ENCODE peak calls at places on chromosomes 4 and X, in four cellular contexts. One of them, this sample, is unnamed. For H3K4me1, the result is how much of the 10 kb centered on the place peaks cover.

GRCh38 chrX:84796321-84796720 is 207.4 kb upstream of the APOOL start:
- DNase-seq in HepG2: no peak
- DNase-seq in H1: no peak
- DNase-seq in GM12878: no peak
- DNase-seq in this sample: no peak

GRCh38 chrX:71671938-71672337 is 4.6 kb downstream of the LOC101059915 start:
- DNase-seq in HepG2: no peak
- DNase-seq in H1: no peak
- DNase-seq in GM12878: no peak
- DNase-seq in this sample: no peak

GRCh38 chrX:112834016-112834855 is 6.4 kb downstream of the AMOT start:
- DNase-seq in HepG2: no peak
- DNase-seq in H1: no peak
- DNase-seq in GM12878: no peak
- DNase-seq in this sample: no peak

GRCh38 chrX:39749728-39750127 is 348.0 kb downstream of the BCOR start:
- DNase-seq in HepG2: no peak
- DNase-seq in H1: no peak
- DNase-seq in GM12878: no peak
- DNase-seq in this sample: no peak

GRCh38 chr4:70705146-70705855 is 16.5 kb upstream of the RUFY3 start:
- DNase-seq in HepG2: peak
- DNase-seq in H1: peak
- DNase-seq in GM12878: no peak
- DNase-seq in this sample: no peak

GRCh38 chr4:26161030-26161824 is 159.6 kb upstream of the RBPJ start:
- DNase-seq in HepG2: peak
- DNase-seq in H1: no peak
- DNase-seq in GM12878: no peak
- DNase-seq in this sample: no peak

GRCh38 chr4:129900430-129900953 is 804.5 kb downstream of the C4orf33 start:
- DNase-seq in HepG2: peak
- DNase-seq in H1: no peak
- DNase-seq in GM12878: no peak
- DNase-seq in this sample: no peak

GRCh38 chrX:77451041-77451440 is 3.9 kb downstream of the FGF16 start:
- DNase-seq in HepG2: no peak
- DNase-seq in H1: no peak
- DNase-seq in GM12878: no peak
- DNase-seq in this sample: no peak

GRCh38 chrX:134443020-134443419 is 16.9 kb upstream of the HPRT1 start:
- DNase-seq in HepG2: no peak
- DNase-seq in H1: no peak
- DNase-seq in GM12878: no peak
- DNase-seq in this sample: no peak

GRCh38 chr4:132382243-132382642 is 766.9 kb upstream of the PCDH10 start:
- DNase-seq in HepG2: no peak
- DNase-seq in H1: no peak
- DNase-seq in GM12878: no peak
- DNase-seq in this sample: no peak

GRCh38 chr4:76626686-76627465 is 191.8 kb downstream of the SHROOM3 start:
- DNase-seq in HepG2: peak
- DNase-seq in H1: no peak
- DNase-seq in GM12878: no peak
- DNase-seq in this sample: no peak

GRCh38 chrX:2696698-2697215 is 5.7 kb downstream of the CD99 start:
- DNase-seq in HepG2: no peak
- DNase-seq in H1: no peak
- DNase-seq in GM12878: peak
- DNase-seq in this sample: no peak

GRCh38 chrX:137194164-137194563 is 160.4 kb upstream of the GPR101 start:
- DNase-seq in HepG2: peak
- DNase-seq in H1: peak
- DNase-seq in GM12878: peak
- DNase-seq in this sample: peak

GRCh38 chr4:146522098-146522861 is 540 bp upstream of the SLC10A7 start:
- DNase-seq in HepG2: peak
- DNase-seq in H1: peak
- DNase-seq in GM12878: peak
- DNase-seq in this sample: peak

GRCh38 chrX:19698125-19698524 is 182.8 kb upstream of the MAP3K15 start:
- DNase-seq in HepG2: no peak
- DNase-seq in H1: no peak
- DNase-seq in GM12878: no peak
- DNase-seq in this sample: no peak

GRCh38 chr4:28277931-28278330 is 1417.3 kb downstream of the STIM2 start:
- DNase-seq in HepG2: no peak
- DNase-seq in H1: no peak
- DNase-seq in GM12878: no peak
- DNase-seq in this sample: no peak

GRCh38 chrX:132651411-132652086 is 162.7 kb upstream of the MBNL3 start:
- DNase-seq in HepG2: no peak
- DNase-seq in H1: no peak
- DNase-seq in GM12878: no peak
- DNase-seq in this sample: no peak

GRCh38 chr4:43453058-43453457 is 560.5 kb downstream of the GRXCR1 start:
- DNase-seq in HepG2: no peak
- DNase-seq in H1: no peak
- DNase-seq in GM12878: no peak
- DNase-seq in this sample: no peak

GRCh38 chr4:107008115-107008514 is 28.0 kb downstream of the DKK2 start:
- DNase-seq in HepG2: no peak
- DNase-seq in H1: no peak
- DNase-seq in GM12878: no peak
- DNase-seq in this sample: no peak

GRCh38 chr4:26463386-26463785 is 26.9 kb downstream of the CCKAR start:
- DNase-seq in HepG2: no peak
- DNase-seq in H1: no peak
- DNase-seq in GM12878: no peak
- DNase-seq in this sample: no peak

GRCh38 chr4:164396439-164396838 is 357.5 kb upstream of the SMIM31 start:
- DNase-seq in HepG2: no peak
- DNase-seq in H1: no peak
- DNase-seq in GM12878: no peak
- DNase-seq in this sample: no peak

GRCh38 chrX:49246541-49246940 is 11.3 kb downstream of the CCDC22 start:
- DNase-seq in HepG2: no peak
- DNase-seq in H1: no peak
- DNase-seq in GM12878: no peak
- DNase-seq in this sample: no peak

GRCh38 chr4:37837446-37837845 is 11.0 kb downstream of the PGM2 start:
- DNase-seq in HepG2: no peak
- DNase-seq in H1: no peak
- DNase-seq in GM12878: no peak
- DNase-seq in this sample: no peak

GRCh38 chrX:152915541-152916241 is 17.8 kb downstream of the ZNF185 start:
- DNase-seq in HepG2: peak
- DNase-seq in H1: peak
- DNase-seq in GM12878: no peak
- DNase-seq in this sample: no peak

GRCh38 chrX:136126892-136127406 is 20.4 kb upstream of the FHL1 start:
- DNase-seq in HepG2: no peak
- DNase-seq in H1: no peak
- DNase-seq in GM12878: no peak
- DNase-seq in this sample: no peak

GRCh38 chr4:2413821-2414610 is 4.4 kb downstream of the ZFYVE28 start:
- DNase-seq in HepG2: no peak
- DNase-seq in H1: peak
- DNase-seq in GM12878: no peak
- DNase-seq in this sample: no peak

GRCh38 chr4:9947168-9948062 is 73.9 kb downstream of the SLC2A9 start:
- DNase-seq in HepG2: no peak
- DNase-seq in H1: peak
- DNase-seq in GM12878: no peak
- DNase-seq in this sample: no peak

GRCh38 chr4:57410331-57411052 is 300.3 kb upstream of the IGFBP7 start:
- DNase-seq in HepG2: no peak
- DNase-seq in H1: no peak
- DNase-seq in GM12878: no peak
- DNase-seq in this sample: no peak

GRCh38 chr4:182644326-182645050 is 272.7 kb downstream of the DCTD start:
- DNase-seq in HepG2: no peak
- DNase-seq in H1: no peak
- DNase-seq in GM12878: no peak
- DNase-seq in this sample: no peak

GRCh38 chrX:155745792-155746191 is 133.0 kb upstream of the TMLHE start:
- DNase-seq in HepG2: peak
- DNase-seq in H1: no peak
- DNase-seq in GM12878: no peak
- DNase-seq in this sample: no peak

GRCh38 chr4:132266374-132266773 is 882.7 kb upstream of the PCDH10 start:
- DNase-seq in HepG2: no peak
- DNase-seq in H1: no peak
- DNase-seq in GM12878: no peak
- DNase-seq in this sample: no peak

GRCh38 chr4:148044889-148045352 is 313.0 kb downstream of the ARHGAP10 start:
- DNase-seq in HepG2: peak
- DNase-seq in H1: no peak
- DNase-seq in GM12878: peak
- DNase-seq in this sample: no peak

GRCh38 chrX:72029473-72030411 is 102.0 kb downstream of the RTL5 start:
- DNase-seq in HepG2: peak
- DNase-seq in H1: peak
- DNase-seq in GM12878: no peak
- DNase-seq in this sample: no peak

DNA sequence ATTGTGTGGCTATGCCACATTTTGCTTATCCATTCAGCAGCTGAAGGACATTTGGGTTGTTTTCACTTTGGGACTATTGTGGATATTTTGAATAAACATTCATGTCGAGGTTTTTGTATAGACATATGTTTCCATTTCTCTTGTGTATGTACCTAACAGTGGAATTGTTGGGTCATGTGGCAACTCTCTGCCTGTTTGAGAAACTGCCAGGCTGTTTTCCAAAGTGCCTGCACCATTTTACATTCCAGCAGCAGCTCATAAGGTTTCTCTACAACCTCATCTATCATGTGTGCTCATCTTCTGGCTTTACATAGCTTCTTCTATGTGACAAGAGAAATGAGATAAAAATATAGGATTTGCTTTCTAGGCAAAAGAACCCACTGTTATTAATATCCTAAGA is 29.5 kb upstream of the TSPAN5 start:
- DNase-seq in HepG2: no peak
- DNase-seq in H1: no peak
- DNase-seq in GM12878: no peak
- DNase-seq in this sample: no peak
- H3K4me1 ChIP-seq in HepG2: under half
- H3K4me1 ChIP-seq in H1: under half
- H3K4me1 ChIP-seq in GM12878: under half
- H3K4me1 ChIP-seq in this sample: under half

GRCh38 chrX:118208476-118208875 is 91.9 kb upstream of the KLHL13 start:
- DNase-seq in HepG2: no peak
- DNase-seq in H1: no peak
- DNase-seq in GM12878: no peak
- DNase-seq in this sample: no peak

GRCh38 chrX:118215346-118215745 is 98.7 kb upstream of the KLHL13 start:
- DNase-seq in HepG2: no peak
- DNase-seq in H1: no peak
- DNase-seq in GM12878: no peak
- DNase-seq in this sample: no peak

GRCh38 chrX:118212817-118213183 is 96.2 kb upstream of the KLHL13 start:
- DNase-seq in HepG2: no peak
- DNase-seq in H1: no peak
- DNase-seq in GM12878: peak
- DNase-seq in this sample: no peak

GRCh38 chrX:118216086-118216485 is 99.5 kb upstream of the KLHL13 start:
- DNase-seq in HepG2: no peak
- DNase-seq in H1: no peak
- DNase-seq in GM12878: no peak
- DNase-seq in this sample: no peak

GRCh38 chrX:118211891-118212816 is 95.5 kb upstream of the KLHL13 start:
- DNase-seq in HepG2: no peak
- DNase-seq in H1: no peak
- DNase-seq in GM12878: no peak
- DNase-seq in this sample: no peak
- H3K4me3 ChIP-seq in HepG2: no peak
- H3K4me3 ChIP-seq in H1: no peak
- H3K4me3 ChIP-seq in GM12878: peak
- H3K4me3 ChIP-seq in this sample: no peak

GRCh38 chrX:45749375-45749774 is 548.7 kb upstream of the DIPK2B start:
- DNase-seq in HepG2: no peak
- DNase-seq in H1: no peak
- DNase-seq in GM12878: no peak
- DNase-seq in this sample: no peak
- TF ChIP-seq SUZ12 in HepG2: no peak
- TF ChIP-seq SUZ12 in H1: no peak
- TF ChIP-seq SUZ12 in GM12878: no peak
- TF ChIP-seq SUZ12 in this sample: no peak

DNA sequence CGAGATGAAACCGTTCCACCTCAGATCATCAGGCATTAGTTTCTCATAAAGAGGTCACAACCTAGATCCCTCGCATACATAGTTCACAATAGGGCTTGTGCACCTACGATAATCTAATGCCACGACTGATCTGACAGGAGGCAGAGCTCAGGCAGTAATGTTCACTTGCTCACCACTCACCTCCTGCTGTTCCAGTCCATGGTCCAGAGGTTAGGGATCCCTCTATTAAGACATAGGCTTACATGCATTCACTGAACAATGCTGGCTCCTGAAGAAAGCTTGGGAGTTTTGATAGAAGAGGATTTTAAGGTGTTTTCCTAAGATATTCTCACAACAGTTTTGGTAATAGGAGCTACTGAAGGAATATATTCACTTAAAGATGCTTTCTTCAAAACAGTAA is 236.1 kb upstream of the FTHL17 start:
- DNase-seq in HepG2: no peak
- DNase-seq in H1: no peak
- DNase-seq in GM12878: no peak
- DNase-seq in this sample: no peak
- H3K4me1 ChIP-seq in HepG2: under half
- H3K4me1 ChIP-seq in H1: under half
- H3K4me1 ChIP-seq in GM12878: under half
- H3K4me1 ChIP-seq in this sample: under half

GRCh38 chr4:83281326-83281725 is 3.3 kb downstream of the COQ2 start:
- DNase-seq in HepG2: no peak
- DNase-seq in H1: no peak
- DNase-seq in GM12878: no peak
- DNase-seq in this sample: no peak
- H3K4me3 ChIP-seq in HepG2: no peak
- H3K4me3 ChIP-seq in H1: no peak
- H3K4me3 ChIP-seq in GM12878: peak
- H3K4me3 ChIP-seq in this sample: no peak

GRCh38 chr4:112516401-112517066 is 554 bp upstream of the NEUROG2 start:
- DNase-seq in HepG2: no peak
- DNase-seq in H1: peak
- DNase-seq in GM12878: no peak
- DNase-seq in this sample: no peak
- TF ChIP-seq SUZ12 in HepG2: no peak
- TF ChIP-seq SUZ12 in H1: no peak
- TF ChIP-seq SUZ12 in GM12878: no peak
- TF ChIP-seq SUZ12 in this sample: no peak